ENCODE peak calls at places on chromosomes 13 and 19, in seven cellular contexts. Y is SK-N-SH; B is heart right ventricle; C is tibial nerve; N is psoas muscle; F is MM.1S; Z is CD8-positive, alpha-beta T cell. W is an unnamed sample. For H3K4me1, the result is how much of the 10 kb centered on the place peaks cover.

GRCh38 chr13:78960881-78961280 is 301.9 kb upstream of the OBI1 start:
- DNase-seq in Y (no peak), B (no peak), C (no peak), N (no peak), F (no peak), Z (no peak), W (no peak)

GRCh38 chr13:41299316-41300094 is 11.6 kb upstream of the NAA16 start:
- DNase-seq in Y (no peak), B (no peak), C (no peak), N (no peak), F (peak), Z (no peak), W (no peak)

GRCh38 chr19:6020972-6021805 is 43.2 kb upstream of the RANBP3 start:
- DNase-seq in Y (no peak), B (no peak), C (no peak), N (peak), F (no peak), Z (no peak), W (no peak)

GRCh38 chr19:2561895-2562294 is 86.0 kb downstream of the GADD45B start:
- DNase-seq in Y (no peak), B (no peak), C (no peak), N (no peak), F (peak), Z (peak), W (peak)

GRCh38 chr19:8146877-8147575 is 2.4 kb downstream of the FBN3 start:
- DNase-seq in Y (peak), B (no peak), C (no peak), N (no peak), F (no peak), Z (no peak), W (no peak)

GRCh38 chr13:113179374-113180230 is 21.2 kb downstream of the PROZ start:
- DNase-seq in Y (no peak), B (no peak), C (no peak), N (no peak), F (no peak), Z (no peak), W (no peak)

GRCh38 chr19:7869453-7869909 is 4.7 kb downstream of the PRR36 start:
- DNase-seq in Y (peak), B (peak), C (no peak), N (peak), F (peak), Z (peak), W (peak)

GRCh38 chr13:22871248-22871647 is 309.5 kb upstream of the SGCG start:
- DNase-seq in Y (no peak), B (no peak), C (no peak), N (no peak), F (no peak), Z (no peak), W (no peak)

GRCh38 chr13:110811008-110811720 is 97.7 kb downstream of the ING1 start:
- DNase-seq in Y (no peak), B (no peak), C (no peak), N (no peak), F (no peak), Z (no peak), W (no peak)

GRCh38 chr19:54257116-54257480 is at the start of gene LILRB5:
- DNase-seq in Y (no peak), B (no peak), C (no peak), N (no peak), F (no peak), Z (no peak), W (no peak)

GRCh38 chr19:14979498-14980255 is at the start of gene SLC1A6:
- DNase-seq in Y (peak), B (no peak), C (no peak), N (no peak), F (no peak), Z (no peak), W (no peak)

GRCh38 chr19:35488677-35489076 is 1.6 kb downstream of the KRTDAP start:
- DNase-seq in Y (no peak), B (no peak), C (no peak), N (no peak), F (no peak), Z (no peak), W (no peak)

GRCh38 chr13:71801165-71801564 is 65.8 kb downstream of the DACH1 start:
- DNase-seq in Y (no peak), B (no peak), C (no peak), N (no peak), F (no peak), Z (no peak), W (no peak)

GRCh38 chr13:105962080-105962479 is 573.4 kb downstream of the EFNB2 start:
- DNase-seq in Y (no peak), B (no peak), C (no peak), N (no peak), F (no peak), Z (no peak), W (no peak)

GRCh38 chr19:10009269-10009665 is 1.0 kb downstream of the COL5A3 start:
- DNase-seq in Y (peak), B (peak), C (peak), N (peak), F (no peak), Z (peak), W (peak)

GRCh38 chr13:47019977-47020376 is 123.1 kb upstream of the HTR2A start:
- DNase-seq in Y (no peak), B (no peak), C (no peak), N (no peak), F (no peak), Z (no peak), W (no peak)

GRCh38 chr19:49133621-49134454 is 14.5 kb downstream of the PPFIA3 start:
- DNase-seq in Y (peak), B (peak), C (no peak), N (no peak), F (no peak), Z (no peak), W (no peak)

GRCh38 chr13:30042891-30043630 is 192.6 kb upstream of the UBL3 start:
- DNase-seq in Y (no peak), B (no peak), C (no peak), N (no peak), F (no peak), Z (no peak), W (no peak)

GRCh38 chr19:4911786-4912672 is 2.7 kb downstream of the UHRF1 start:
- DNase-seq in Y (peak), B (peak), C (peak), N (peak), F (no peak), Z (peak), W (peak)

GRCh38 chr13:113454936-113455335 is 1.6 kb upstream of the ADPRHL1 start:
- DNase-seq in Y (no peak), B (no peak), C (no peak), N (peak), F (no peak), Z (no peak), W (no peak)

GRCh38 chr13:87172166-87172825 is 498.9 kb upstream of the SLITRK5 start:
- DNase-seq in Y (no peak), B (no peak), C (no peak), N (no peak), F (no peak), Z (no peak), W (no peak)

GRCh38 chr13:94050686-94051085 is 428.8 kb downstream of the DCT start:
- DNase-seq in Y (no peak), B (no peak), C (no peak), N (no peak), F (no peak), Z (no peak), W (no peak)

GRCh38 chr19:14517446-14517839 is 754 bp downstream of the DNAJB1 start:
- DNase-seq in Y (no peak), B (no peak), C (no peak), N (no peak), F (no peak), Z (no peak), W (no peak)

GRCh38 chr13:111429064-111429558 is 108.7 kb downstream of the TEX29 start:
- DNase-seq in Y (peak), B (peak), C (peak), N (no peak), F (no peak), Z (no peak), W (no peak)

GRCh38 chr13:20997301-20998061 is 63.9 kb downstream of the LATS2 start:
- DNase-seq in Y (no peak), B (peak), C (no peak), N (peak), F (no peak), Z (no peak), W (no peak)

GRCh38 chr13:52974711-52975110 is 53.9 kb upstream of the OLFM4 start:
- DNase-seq in Y (no peak), B (no peak), C (no peak), N (no peak), F (no peak), Z (no peak), W (no peak)

GRCh38 chr13:97285221-97285955 is 63.3 kb downstream of the MBNL2 start:
- DNase-seq in Y (no peak), B (no peak), C (no peak), N (no peak), F (no peak), Z (no peak), W (no peak)

GRCh38 chr19:3513198-3514140 is 7.4 kb downstream of the FZR1 start:
- DNase-seq in Y (no peak), B (peak), C (no peak), N (no peak), F (no peak), Z (no peak), W (no peak)

GRCh38 chr19:17996826-17997316 is 11.1 kb upstream of the ARRDC2 start:
- DNase-seq in Y (peak), B (peak), C (peak), N (peak), F (peak), Z (peak), W (peak)

GRCh38 chr19:44741258-44741731 is 7.2 kb upstream of the BCL3 start:
- DNase-seq in Y (no peak), B (peak), C (no peak), N (no peak), F (no peak), Z (no peak), W (no peak)

GRCh38 chr19:756232-756631 is 5.3 kb downstream of the MISP start:
- DNase-seq in Y (peak), B (no peak), C (no peak), N (no peak), F (peak), Z (no peak), W (no peak)

GRCh38 chr13:77687799-77688198 is 9.7 kb upstream of the SLAIN1 start:
- DNase-seq in Y (no peak), B (no peak), C (no peak), N (no peak), F (no peak), Z (no peak), W (no peak)

GRCh38 chr19:10580979-10581631 is 6.0 kb downstream of the AP1M2 start:
- DNase-seq in Y (peak), B (peak), C (peak), N (peak), F (peak), Z (peak), W (peak)

GRCh38 chr19:2803486-2804155 is 16.0 kb upstream of the ZNF554 start:
- DNase-seq in Y (peak), B (no peak), C (no peak), N (no peak), F (no peak), Z (no peak), W (no peak)

GRCh38 chr13:75779393-75779792 is 143.3 kb downstream of the LMO7 start:
- DNase-seq in Y (no peak), B (no peak), C (no peak), N (no peak), F (no peak), Z (no peak), W (no peak)

GRCh38 chr19:38274734-38275133 is 10.4 kb downstream of the SPINT2 start:
- DNase-seq in Y (no peak), B (peak), C (no peak), N (no peak), F (no peak), Z (no peak), W (no peak)

GRCh38 chr19:38278751-38279150 is 14.4 kb downstream of the SPINT2 start:
- DNase-seq in Y (no peak), B (no peak), C (no peak), N (no peak), F (no peak), Z (no peak), W (no peak)

GRCh38 chr19:38277969-38278680 is 13.8 kb downstream of the SPINT2 start:
- DNase-seq in Y (peak), B (peak), C (no peak), N (no peak), F (no peak), Z (no peak), W (no peak)

GRCh38 chr19:38277549-38277948 is 13.2 kb downstream of the SPINT2 start:
- DNase-seq in Y (no peak), B (no peak), C (no peak), N (no peak), F (no peak), Z (no peak), W (no peak)

DNA sequence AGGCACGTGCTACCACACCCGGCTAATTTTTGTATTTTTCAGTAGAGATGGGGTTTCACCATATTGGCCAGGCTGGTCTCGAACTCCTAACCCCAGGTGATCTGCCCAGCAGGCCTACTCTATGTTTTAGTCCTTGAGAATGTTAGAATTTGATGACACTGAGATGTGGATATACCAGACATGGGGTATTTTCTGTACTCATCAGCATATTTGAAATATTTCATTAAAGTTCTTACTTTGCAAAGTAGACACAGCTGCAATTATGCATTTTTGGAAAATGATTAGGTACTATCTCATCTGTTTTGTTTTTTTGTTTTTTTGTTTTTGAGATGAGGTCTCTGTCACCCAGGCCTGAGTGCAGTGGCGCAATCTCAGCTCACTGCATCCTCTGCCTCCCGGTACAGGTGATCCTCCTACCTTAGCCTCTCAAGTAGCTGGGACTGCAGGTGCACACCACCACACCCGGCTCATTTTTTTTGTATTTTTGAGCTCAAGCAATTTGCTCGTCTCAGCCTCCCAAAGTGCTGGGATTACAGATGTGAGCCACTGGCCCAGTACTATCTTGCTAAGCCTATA is 12.7 kb downstream of the SPINT2 start:
- DNase-seq in Y (no peak), B (no peak), C (no peak), N (no peak), F (no peak), Z (no peak), W (no peak)
- H3K4me1 ChIP-seq in Y (under half), B (half or more), C (under half), N (under half), F (under half), Z (under half), W (under half)

GRCh38 chr13:51687928-51688714 is 103.9 kb downstream of the WDFY2 start:
- DNase-seq in Y (peak), B (no peak), C (no peak), N (no peak), F (no peak), Z (no peak), W (no peak)
- H3K27ac ChIP-seq in Y (peak), B (no peak), C (no peak), N (no peak), F (no peak), Z (no peak), W (no peak)

GRCh38 chr19:46250057-46250456 is 20.5 kb downstream of the IGFL1 start:
- DNase-seq in Y (no peak), B (no peak), C (no peak), N (no peak), F (no peak), Z (no peak), W (no peak)
- H3K4me1 ChIP-seq in Y (under half), B (under half), C (under half), N (under half), F (under half), Z (under half), W (under half)

DNA sequence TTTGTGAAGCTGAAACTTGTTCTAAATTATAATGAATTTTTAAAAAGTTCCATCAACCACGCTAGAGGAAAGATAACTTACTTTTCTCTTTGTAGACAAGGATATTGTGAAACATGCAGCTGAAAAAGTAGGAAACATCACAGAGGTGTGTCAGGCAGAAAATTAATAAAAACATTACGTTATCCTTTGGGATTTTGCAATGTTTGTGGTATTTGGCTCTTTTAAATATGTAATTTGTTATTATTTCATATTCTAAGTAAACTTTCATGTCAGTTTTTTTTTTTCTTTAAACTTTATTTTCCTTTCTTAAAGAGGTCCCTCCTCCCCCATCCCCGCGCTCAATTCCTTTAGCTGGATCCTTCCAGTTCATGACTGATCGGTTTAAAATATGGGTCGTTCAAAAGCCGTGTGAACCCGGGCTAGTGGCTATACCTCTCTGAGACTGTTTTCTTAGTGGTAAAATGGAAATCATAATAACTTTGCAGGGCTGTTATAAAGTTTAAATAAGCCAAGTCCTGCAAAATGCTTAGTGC is 745 bp upstream of the CCDC61 start:
- DNase-seq in Y (no peak), B (no peak), C (peak), N (no peak), F (no peak), Z (no peak), W (no peak)
- H3K27ac ChIP-seq in Y (peak), B (no peak), C (peak), N (peak), F (no peak), Z (peak), W (peak)

W was measured in CD8-positive, alpha-beta memory T cell.